ENCODE peak calls at places on chromosome 4, in eight cellular contexts. U is HCT116, X is HepG2, D is GM23338, W is GM12878, T is Panc1, N is K562, Z is upper lobe of left lung. B is an unnamed sample.

GRCh38 chr4:30002345-30002744 is 717.8 kb upstream of the PCDH7 start:
- ATAC-seq in U (no peak), X (no peak), D (no peak), W (no peak), T (no peak), N (no peak), Z (no peak), B (no peak)

GRCh38 chr4:74884282-74884681 is 48.6 kb upstream of the PARM1 start:
- ATAC-seq in U (no peak), X (peak; percentile 68), D (no peak), W (no peak), T (no peak), N (no peak), Z (no peak), B (no peak)

GRCh38 chr4:125187221-125187620 is 127.5 kb upstream of the FAT4 start:
- ATAC-seq in U (no peak), X (no peak), D (no peak), W (no peak), T (no peak), N (no peak), Z (no peak), B (no peak)

GRCh38 chr4:38076153-38076669 is 116.0 kb downstream of the PTTG2 start:
- ATAC-seq in U (no peak), X (no peak), D (no peak), W (peak; percentile 50), T (no peak), N (no peak), Z (no peak), B (no peak)

GRCh38 chr4:113406723-113407016 is 354.9 kb downstream of the CAMK2D start:
- ATAC-seq in U (no peak), X (peak; percentile 7), D (no peak), W (no peak), T (no peak), N (no peak), Z (no peak), B (no peak)

GRCh38 chr4:109589119-109589518 is 29.1 kb downstream of the MCUB start:
- ATAC-seq in U (no peak), X (no peak), D (peak; percentile 37), W (no peak), T (no peak), N (no peak), Z (no peak), B (no peak)

GRCh38 chr4:167652267-167652666 is 418.0 kb upstream of the SPOCK3 start:
- ATAC-seq in U (no peak), X (no peak), D (no peak), W (no peak), T (no peak), N (no peak), Z (no peak), B (no peak)

GRCh38 chr4:98838977-98839618 is 89.8 kb downstream of the EIF4E start:
- ATAC-seq in U (peak; percentile 93), X (no peak), D (no peak), W (no peak), T (no peak), N (peak; percentile 92), Z (no peak), B (peak; percentile 43)

GRCh38 chr4:138414202-138414601 is 172.1 kb upstream of the SLC7A11 start:
- ATAC-seq in U (no peak), X (no peak), D (no peak), W (no peak), T (no peak), N (no peak), Z (no peak), B (no peak)

GRCh38 chr4:118703118-118703517 is 17.9 kb downstream of the METTL14 start:
- ATAC-seq in U (no peak), X (peak; percentile 98), D (no peak), W (no peak), T (no peak), N (no peak), Z (no peak), B (no peak)

GRCh38 chr4:102780476-102781144 is 19.8 kb upstream of the MANBA start:
- ATAC-seq in U (no peak), X (peak; percentile 13), D (no peak), W (peak; percentile 88), T (no peak), N (peak; percentile 86), Z (peak; percentile 43), B (no peak)

GRCh38 chr4:1191621-1192020 is 19.2 kb upstream of the SPON2 start:
- ATAC-seq in U (peak; percentile 15), X (peak; percentile 17), D (no peak), W (no peak), T (peak; percentile 24), N (peak; percentile 15), Z (no peak), B (no peak)

GRCh38 chr4:133775881-133776280 is 425.7 kb downstream of the PABPC4L start:
- ATAC-seq in U (no peak), X (no peak), D (no peak), W (no peak), T (no peak), N (no peak), Z (no peak), B (no peak)

GRCh38 chr4:26813698-26814097 is 46.9 kb upstream of the STIM2 start:
- ATAC-seq in U (no peak), X (no peak), D (peak; percentile 46), W (no peak), T (no peak), N (no peak), Z (no peak), B (no peak)

GRCh38 chr4:13642576-13642975 is 15.1 kb upstream of the BOD1L1 start:
- ATAC-seq in U (no peak), X (no peak), D (no peak), W (no peak), T (no peak), N (no peak), Z (no peak), B (no peak)

GRCh38 chr4:24742335-24742734 is 53.0 kb upstream of the SOD3 start:
- ATAC-seq in U (no peak), X (no peak), D (no peak), W (no peak), T (no peak), N (no peak), Z (no peak), B (no peak)

GRCh38 chr4:15084780-15085179 is 82.5 kb downstream of the CPEB2 start:
- ATAC-seq in U (no peak), X (no peak), D (no peak), W (no peak), T (no peak), N (no peak), Z (no peak), B (no peak)

GRCh38 chr4:14906805-14907204 is 95.5 kb upstream of the CPEB2 start:
- ATAC-seq in U (no peak), X (no peak), D (no peak), W (no peak), T (no peak), N (no peak), Z (no peak), B (no peak)

GRCh38 chr4:8777320-8778196 is 94.1 kb downstream of the HMX1 start:
- ATAC-seq in U (peak; percentile 29), X (no peak), D (no peak), W (no peak), T (peak; percentile 62), N (no peak), Z (no peak), B (no peak)
- TF ChIP-seq POLR2AphosphoS5 in U (no peak), X (no peak), D (no peak), W (no peak), T (no peak), N (no peak), Z (no peak), B (no peak)

GRCh38 chr4:8237256-8237989 is 32.1 kb upstream of the HTRA3 start:
- ATAC-seq in U (no peak), X (no peak), D (no peak), W (no peak), T (no peak), N (no peak), Z (no peak), B (no peak)
- TF ChIP-seq POLR2AphosphoS5 in U (no peak), X (no peak), D (no peak), W (no peak), T (no peak), N (no peak), Z (no peak), B (no peak)

GRCh38 chr4:40627540-40627939 is 2.1 kb downstream of the RBM47 start:
- ATAC-seq in U (no peak), X (no peak), D (no peak), W (no peak), T (no peak), N (no peak), Z (no peak), B (no peak)

GRCh38 chr4:40630335-40631021 is 814 bp upstream of the RBM47 start:
- ATAC-seq in U (peak; percentile 78), X (peak; percentile 29), D (peak; percentile 56), W (peak; percentile 69), T (peak; percentile 67), N (no peak), Z (peak; percentile 89), B (no peak)

GRCh38 chr4:40626183-40626990 is 3.3 kb downstream of the RBM47 start:
- ATAC-seq in U (no peak), X (no peak), D (no peak), W (no peak), T (no peak), N (no peak), Z (no peak), B (no peak)

GRCh38 chr4:40629401-40630334 is at the start of gene RBM47:
- ATAC-seq in U (peak; percentile 86), X (peak; percentile 95), D (peak; percentile 78), W (peak; percentile 72), T (peak; percentile 89), N (peak; percentile 55), Z (peak; percentile 89), B (peak; percentile 86)

DNA sequence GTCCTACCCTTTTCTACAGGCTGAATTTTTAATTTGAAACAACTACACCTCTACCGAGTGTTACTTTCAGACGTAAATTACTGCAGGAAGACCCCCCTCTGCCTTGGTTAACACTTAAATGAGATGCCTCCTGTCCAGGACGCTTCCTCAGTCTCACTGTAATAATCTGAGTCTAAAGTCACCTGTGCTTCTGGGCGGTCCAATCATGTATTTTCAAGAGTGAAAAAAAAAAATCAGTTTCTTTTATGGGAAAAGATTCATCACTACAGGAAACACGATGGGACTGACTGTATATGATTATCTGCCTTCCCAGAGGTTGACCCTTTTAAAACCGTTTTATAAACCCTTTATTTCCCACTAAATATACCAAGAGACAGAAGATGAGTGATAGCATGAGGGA is 776 bp downstream of the RBM47 start:
- ATAC-seq in U (no peak), X (no peak), D (peak; percentile 10), W (peak; percentile 6), T (no peak), N (no peak), Z (no peak), B (no peak)
- TF ChIP-seq POLR2AphosphoS5 in U (no peak), X (no peak), D (no peak), W (no peak), T (no peak), N (no peak), Z (no peak), B (no peak)

DNA sequence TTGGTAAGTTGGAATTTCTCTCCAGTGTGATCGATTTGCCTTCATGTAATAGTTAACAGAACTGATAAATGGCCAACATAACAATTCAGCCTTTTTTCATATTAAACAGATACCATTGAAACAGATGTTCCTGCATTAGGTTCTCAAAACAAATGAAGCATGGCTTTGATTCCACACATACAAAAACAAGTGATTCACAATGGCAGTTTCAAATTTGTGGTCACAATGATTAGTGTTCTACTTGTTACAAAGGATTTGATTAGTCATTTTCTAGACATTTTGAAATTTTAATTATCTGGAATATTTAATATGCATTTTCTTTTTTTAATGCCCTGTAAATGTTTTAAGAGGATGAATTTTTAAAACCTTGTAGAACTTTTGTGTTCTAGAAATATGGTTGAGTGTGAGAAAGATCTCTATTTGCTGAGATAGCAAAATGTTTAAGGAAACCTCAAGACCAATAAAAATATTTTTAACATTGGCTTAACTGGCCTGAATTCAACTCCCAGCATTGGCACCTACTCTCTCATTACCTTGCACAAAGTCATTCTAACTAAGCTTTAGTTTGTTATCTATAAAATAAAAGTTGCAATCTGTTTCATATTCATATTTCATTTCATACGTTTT is 18.9 kb upstream of the GLRA3 start:
- ATAC-seq in U (no peak), X (no peak), D (no peak), W (no peak), T (no peak), N (no peak), Z (no peak), B (no peak)
- TF ChIP-seq POLR2AphosphoS5 in U (no peak), X (no peak), D (no peak), W (no peak), T (no peak), N (no peak), Z (no peak), B (no peak)

B was measured in gastroesophageal sphincter.